ENCODE peak calls at places on chromosomes 4 and X, in eight cellular contexts. One of them, this sample, is unnamed. For H3K27me3, the result is how much of the 10 kb centered on the place peaks cover.

GRCh38 chrX:429266-429825 is 42.6 kb upstream of the PPP2R3B start:
- DNase-seq in cardiac muscle cell: no peak
- DNase-seq in MM.1S: no peak
- DNase-seq in hepatocyte: no peak
- DNase-seq in transverse colon: no peak
- DNase-seq in upper lobe of right lung: no peak
- DNase-seq in fibroblast of lung: no peak
- DNase-seq in pancreas: no peak
- DNase-seq in this sample: no peak

GRCh38 chr4:85774000-85774399 is 299.1 kb downstream of the ARHGAP24 start:
- DNase-seq in cardiac muscle cell: peak
- DNase-seq in MM.1S: no peak
- DNase-seq in hepatocyte: no peak
- DNase-seq in transverse colon: no peak
- DNase-seq in upper lobe of right lung: no peak
- DNase-seq in fibroblast of lung: no peak
- DNase-seq in pancreas: no peak
- DNase-seq in this sample: no peak

GRCh38 chrX:45851434-45851991 is 650.8 kb upstream of the DIPK2B start:
- DNase-seq in cardiac muscle cell: peak
- DNase-seq in MM.1S: peak
- DNase-seq in hepatocyte: peak
- DNase-seq in transverse colon: peak
- DNase-seq in upper lobe of right lung: peak
- DNase-seq in fibroblast of lung: peak
- DNase-seq in pancreas: no peak
- DNase-seq in this sample: peak

GRCh38 chrX:131270085-131270484 is 19.0 kb downstream of the IGSF1 start:
- DNase-seq in cardiac muscle cell: no peak
- DNase-seq in MM.1S: no peak
- DNase-seq in hepatocyte: no peak
- DNase-seq in transverse colon: no peak
- DNase-seq in upper lobe of right lung: no peak
- DNase-seq in fibroblast of lung: no peak
- DNase-seq in pancreas: no peak
- DNase-seq in this sample: no peak

GRCh38 chrX:2696698-2697215 is 5.7 kb downstream of the CD99 start:
- DNase-seq in cardiac muscle cell: no peak
- DNase-seq in MM.1S: no peak
- DNase-seq in hepatocyte: no peak
- DNase-seq in transverse colon: no peak
- DNase-seq in upper lobe of right lung: no peak
- DNase-seq in fibroblast of lung: peak
- DNase-seq in pancreas: no peak
- DNase-seq in this sample: peak

GRCh38 chrX:154486052-154486395 is 391 bp downstream of the UBL4A start:
- DNase-seq in cardiac muscle cell: peak
- DNase-seq in MM.1S: peak
- DNase-seq in hepatocyte: peak
- DNase-seq in transverse colon: peak
- DNase-seq in upper lobe of right lung: peak
- DNase-seq in fibroblast of lung: no peak
- DNase-seq in pancreas: peak
- DNase-seq in this sample: peak

GRCh38 chrX:46791927-46792825 is 33.3 kb upstream of the SLC9A7 start:
- DNase-seq in cardiac muscle cell: no peak
- DNase-seq in MM.1S: no peak
- DNase-seq in hepatocyte: peak
- DNase-seq in transverse colon: no peak
- DNase-seq in upper lobe of right lung: no peak
- DNase-seq in fibroblast of lung: peak
- DNase-seq in pancreas: peak
- DNase-seq in this sample: peak

GRCh38 chr4:83639849-83640493 is 104.1 kb downstream of the GPAT3 start:
- DNase-seq in cardiac muscle cell: peak
- DNase-seq in MM.1S: peak
- DNase-seq in hepatocyte: peak
- DNase-seq in transverse colon: peak
- DNase-seq in upper lobe of right lung: no peak
- DNase-seq in fibroblast of lung: peak
- DNase-seq in pancreas: peak
- DNase-seq in this sample: peak

GRCh38 chrX:40570346-40571093 is 10.2 kb upstream of the ATP6AP2 start:
- DNase-seq in cardiac muscle cell: no peak
- DNase-seq in MM.1S: no peak
- DNase-seq in hepatocyte: no peak
- DNase-seq in transverse colon: no peak
- DNase-seq in upper lobe of right lung: no peak
- DNase-seq in fibroblast of lung: no peak
- DNase-seq in pancreas: no peak
- DNase-seq in this sample: no peak

GRCh38 chr4:96809563-96809962 is 969.7 kb downstream of the PDHA2 start:
- DNase-seq in cardiac muscle cell: no peak
- DNase-seq in MM.1S: no peak
- DNase-seq in hepatocyte: no peak
- DNase-seq in transverse colon: no peak
- DNase-seq in upper lobe of right lung: no peak
- DNase-seq in fibroblast of lung: no peak
- DNase-seq in pancreas: no peak
- DNase-seq in this sample: no peak

GRCh38 chr4:127247293-127247952 is 385.3 kb upstream of the INTU start:
- DNase-seq in cardiac muscle cell: no peak
- DNase-seq in MM.1S: no peak
- DNase-seq in hepatocyte: no peak
- DNase-seq in transverse colon: no peak
- DNase-seq in upper lobe of right lung: no peak
- DNase-seq in fibroblast of lung: no peak
- DNase-seq in pancreas: no peak
- DNase-seq in this sample: no peak

GRCh38 chr4:139835006-139835405 is 169.4 kb downstream of the MGST2 start:
- DNase-seq in cardiac muscle cell: no peak
- DNase-seq in MM.1S: no peak
- DNase-seq in hepatocyte: no peak
- DNase-seq in transverse colon: no peak
- DNase-seq in upper lobe of right lung: no peak
- DNase-seq in fibroblast of lung: no peak
- DNase-seq in pancreas: no peak
- DNase-seq in this sample: no peak

GRCh38 chrX:49627030-49627777 is 28.4 kb downstream of the GAGE1 start:
- DNase-seq in cardiac muscle cell: no peak
- DNase-seq in MM.1S: peak
- DNase-seq in hepatocyte: no peak
- DNase-seq in transverse colon: no peak
- DNase-seq in upper lobe of right lung: no peak
- DNase-seq in fibroblast of lung: no peak
- DNase-seq in pancreas: peak
- DNase-seq in this sample: peak

GRCh38 chr4:39469429-39470077 is 10.7 kb downstream of the LIAS start:
- DNase-seq in cardiac muscle cell: peak
- DNase-seq in MM.1S: peak
- DNase-seq in hepatocyte: peak
- DNase-seq in transverse colon: no peak
- DNase-seq in upper lobe of right lung: no peak
- DNase-seq in fibroblast of lung: peak
- DNase-seq in pancreas: peak
- DNase-seq in this sample: peak

GRCh38 chrX:38514014-38514854 is 47.1 kb upstream of the TSPAN7 start:
- DNase-seq in cardiac muscle cell: no peak
- DNase-seq in MM.1S: no peak
- DNase-seq in hepatocyte: no peak
- DNase-seq in transverse colon: no peak
- DNase-seq in upper lobe of right lung: no peak
- DNase-seq in fibroblast of lung: no peak
- DNase-seq in pancreas: no peak
- DNase-seq in this sample: no peak

GRCh38 chr4:63528592-63528991 is 880.7 kb downstream of the TECRL start:
- DNase-seq in cardiac muscle cell: no peak
- DNase-seq in MM.1S: peak
- DNase-seq in hepatocyte: no peak
- DNase-seq in transverse colon: no peak
- DNase-seq in upper lobe of right lung: no peak
- DNase-seq in fibroblast of lung: no peak
- DNase-seq in pancreas: no peak
- DNase-seq in this sample: peak

GRCh38 chr4:140046573-140046972 is 107.4 kb downstream of the MAML3 start:
- DNase-seq in cardiac muscle cell: peak
- DNase-seq in MM.1S: no peak
- DNase-seq in hepatocyte: no peak
- DNase-seq in transverse colon: no peak
- DNase-seq in upper lobe of right lung: no peak
- DNase-seq in fibroblast of lung: no peak
- DNase-seq in pancreas: no peak
- DNase-seq in this sample: no peak

GRCh38 chrX:107565005-107565404 is 63.3 kb upstream of the PRPS1 start:
- DNase-seq in cardiac muscle cell: no peak
- DNase-seq in MM.1S: no peak
- DNase-seq in hepatocyte: no peak
- DNase-seq in transverse colon: no peak
- DNase-seq in upper lobe of right lung: no peak
- DNase-seq in fibroblast of lung: peak
- DNase-seq in pancreas: no peak
- DNase-seq in this sample: peak

GRCh38 chrX:39152106-39152649 is 350.9 kb downstream of the MID1IP1 start:
- DNase-seq in cardiac muscle cell: peak
- DNase-seq in MM.1S: no peak
- DNase-seq in hepatocyte: peak
- DNase-seq in transverse colon: peak
- DNase-seq in upper lobe of right lung: peak
- DNase-seq in fibroblast of lung: no peak
- DNase-seq in pancreas: peak
- DNase-seq in this sample: peak

GRCh38 chrX:135481696-135482179 is 38.7 kb upstream of the INTS6L start:
- DNase-seq in cardiac muscle cell: no peak
- DNase-seq in MM.1S: no peak
- DNase-seq in hepatocyte: no peak
- DNase-seq in transverse colon: no peak
- DNase-seq in upper lobe of right lung: no peak
- DNase-seq in fibroblast of lung: no peak
- DNase-seq in pancreas: no peak
- DNase-seq in this sample: no peak

GRCh38 chr4:77344784-77345183 is 187.8 kb downstream of the CCNG2 start:
- DNase-seq in cardiac muscle cell: no peak
- DNase-seq in MM.1S: peak
- DNase-seq in hepatocyte: no peak
- DNase-seq in transverse colon: no peak
- DNase-seq in upper lobe of right lung: no peak
- DNase-seq in fibroblast of lung: no peak
- DNase-seq in pancreas: no peak
- DNase-seq in this sample: no peak

GRCh38 chr4:173539986-173540385 is 10.0 kb upstream of the HAND2 start:
- DNase-seq in cardiac muscle cell: no peak
- DNase-seq in MM.1S: no peak
- DNase-seq in hepatocyte: no peak
- DNase-seq in transverse colon: no peak
- DNase-seq in upper lobe of right lung: no peak
- DNase-seq in fibroblast of lung: no peak
- DNase-seq in pancreas: no peak
- DNase-seq in this sample: no peak
- H3K27me3 ChIP-seq in cardiac muscle cell: half or more
- H3K27me3 ChIP-seq in MM.1S: under half
- H3K27me3 ChIP-seq in hepatocyte: half or more
- H3K27me3 ChIP-seq in transverse colon: half or more
- H3K27me3 ChIP-seq in upper lobe of right lung: half or more
- H3K27me3 ChIP-seq in fibroblast of lung: under half
- H3K27me3 ChIP-seq in pancreas: under half
- H3K27me3 ChIP-seq in this sample: under half

DNA sequence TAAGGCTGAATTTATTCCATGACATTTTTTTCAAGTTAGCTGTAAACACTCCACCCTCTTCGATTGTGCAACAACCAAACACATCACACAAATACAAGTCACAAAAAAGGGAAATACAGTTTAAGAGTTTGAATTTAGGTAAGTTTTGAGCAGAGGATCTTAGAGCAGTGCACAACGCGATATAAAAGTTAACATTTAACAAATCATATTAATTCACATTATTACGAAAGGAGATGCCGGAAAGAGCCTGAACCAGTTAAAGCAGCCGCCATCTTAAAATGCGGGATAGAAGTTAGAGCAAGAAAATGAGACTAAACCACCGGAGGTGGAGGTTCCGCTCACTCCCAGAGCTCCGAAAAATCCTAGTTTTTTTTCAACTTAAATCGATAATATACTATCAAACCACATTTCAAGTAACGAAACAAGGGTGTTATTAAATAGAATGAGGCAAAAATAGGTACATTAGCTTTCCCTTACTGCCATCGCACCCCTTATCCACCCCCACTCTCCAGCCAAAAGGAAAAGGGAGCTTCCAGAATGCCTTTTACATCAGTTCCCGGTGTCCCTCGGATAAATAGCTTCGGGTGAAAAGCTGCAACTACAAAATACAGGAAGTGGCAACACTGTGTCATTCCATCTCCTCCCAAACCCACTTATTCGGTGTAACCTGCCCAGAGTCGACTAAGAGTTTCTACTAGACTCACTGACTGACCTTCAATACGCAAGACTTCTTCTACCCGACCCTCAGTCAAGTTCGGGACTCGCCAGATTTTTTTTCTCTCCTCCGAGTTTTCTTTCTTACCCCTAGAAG is 1.9 kb downstream of the UBE2D3 start:
- DNase-seq in cardiac muscle cell: peak
- DNase-seq in MM.1S: peak
- DNase-seq in hepatocyte: peak
- DNase-seq in transverse colon: peak
- DNase-seq in upper lobe of right lung: no peak
- DNase-seq in fibroblast of lung: peak
- DNase-seq in pancreas: peak
- DNase-seq in this sample: peak
- H3K27ac ChIP-seq in cardiac muscle cell: peak
- H3K27ac ChIP-seq in MM.1S: peak
- H3K27ac ChIP-seq in hepatocyte: peak
- H3K27ac ChIP-seq in transverse colon: peak
- H3K27ac ChIP-seq in upper lobe of right lung: peak
- H3K27ac ChIP-seq in fibroblast of lung: peak
- H3K27ac ChIP-seq in pancreas: peak
- H3K27ac ChIP-seq in this sample: peak

GRCh38 chrX:153421856-153422255 is 10.6 kb downstream of the ZFP92 start:
- DNase-seq in cardiac muscle cell: no peak
- DNase-seq in MM.1S: no peak
- DNase-seq in hepatocyte: no peak
- DNase-seq in transverse colon: no peak
- DNase-seq in upper lobe of right lung: no peak
- DNase-seq in fibroblast of lung: no peak
- DNase-seq in pancreas: no peak
- DNase-seq in this sample: no peak
- H3K27me3 ChIP-seq in cardiac muscle cell: under half
- H3K27me3 ChIP-seq in MM.1S: under half
- H3K27me3 ChIP-seq in hepatocyte: under half
- H3K27me3 ChIP-seq in transverse colon: under half
- H3K27me3 ChIP-seq in upper lobe of right lung: under half
- H3K27me3 ChIP-seq in fibroblast of lung: under half
- H3K27me3 ChIP-seq in pancreas: under half
- H3K27me3 ChIP-seq in this sample: under half

GRCh38 chr4:71400788-71401187 is 62.0 kb downstream of the SLC4A4 start:
- DNase-seq in cardiac muscle cell: no peak
- DNase-seq in MM.1S: no peak
- DNase-seq in hepatocyte: no peak
- DNase-seq in transverse colon: no peak
- DNase-seq in upper lobe of right lung: no peak
- DNase-seq in fibroblast of lung: no peak
- DNase-seq in pancreas: no peak
- DNase-seq in this sample: no peak

GRCh38 chr4:71392109-71392508 is 53.3 kb downstream of the SLC4A4 start:
- DNase-seq in cardiac muscle cell: no peak
- DNase-seq in MM.1S: no peak
- DNase-seq in hepatocyte: no peak
- DNase-seq in transverse colon: no peak
- DNase-seq in upper lobe of right lung: no peak
- DNase-seq in fibroblast of lung: no peak
- DNase-seq in pancreas: no peak
- DNase-seq in this sample: no peak

GRCh38 chr4:71396382-71396781 is 57.6 kb downstream of the SLC4A4 start:
- DNase-seq in cardiac muscle cell: no peak
- DNase-seq in MM.1S: no peak
- DNase-seq in hepatocyte: peak
- DNase-seq in transverse colon: no peak
- DNase-seq in upper lobe of right lung: no peak
- DNase-seq in fibroblast of lung: peak
- DNase-seq in pancreas: no peak
- DNase-seq in this sample: peak
- H3K27ac ChIP-seq in cardiac muscle cell: no peak
- H3K27ac ChIP-seq in MM.1S: no peak
- H3K27ac ChIP-seq in hepatocyte: no peak
- H3K27ac ChIP-seq in transverse colon: no peak
- H3K27ac ChIP-seq in upper lobe of right lung: no peak
- H3K27ac ChIP-seq in fibroblast of lung: no peak
- H3K27ac ChIP-seq in pancreas: no peak
- H3K27ac ChIP-seq in this sample: no peak

This sample was measured in GM23248.